ENCODE peak calls at places on chromosomes 6 and 20, in nine cellular contexts. S is fibroblast of the aortic adventitia; W is activated naive CD8-positive, alpha-beta T cell treated with anti-CD3 and anti-CD28 coated beads for 36 hours; R is glomerular endothelial cell; A is ovary; H is NCI-H774; C is anterior cingulate cortex; B is left lung; V is hippocampal formation. Q is an unnamed sample.

GRCh38 chr6:13541496-13541895 is 32.9 kb upstream of the SIRT5 start:
- DNase-seq in S (no peak), B (peak; percentile 61), R (no peak), V (no peak), W (no peak), C (no peak), H (no peak), A (no peak), Q (no peak)

GRCh38 chr6:133632206-133632605 is 256.7 kb upstream of the TCF21 start:
- DNase-seq in V (no peak), C (no peak), W (no peak), B (no peak), S (peak; percentile 68), R (no peak), A (no peak), H (no peak), Q (no peak)

GRCh38 chr6:33651947-33652346 is 30.8 kb downstream of the ITPR3 start:
- DNase-seq in S (no peak), R (no peak), B (peak; percentile 32), C (no peak), H (no peak), A (no peak), W (no peak), V (no peak), Q (no peak)

GRCh38 chr6:52981215-52981910 is 13.7 kb downstream of the GSTA4 start:
- DNase-seq in B (no peak), A (no peak), W (no peak), S (peak; percentile 11), V (no peak), R (no peak), H (no peak), C (no peak), Q (no peak)

GRCh38 chr6:137688230-137688971 is 178.7 kb upstream of the TNFAIP3 start:
- DNase-seq in W (no peak), H (no peak), C (no peak), A (no peak), S (no peak), R (no peak), B (no peak), V (no peak), Q (no peak)

GRCh38 chr6:18165746-18166145 is 10.5 kb downstream of the KDM1B start:
- DNase-seq in W (no peak), S (no peak), H (no peak), B (no peak), A (no peak), C (no peak), R (no peak), V (no peak), Q (no peak)

GRCh38 chr20:57709823-57710799 is at the start of gene PMEPA1:
- DNase-seq in R (no peak), H (peak; percentile 36), A (peak; percentile 95), S (peak; percentile 91), W (peak; percentile 94), B (peak; percentile 94), C (peak; percentile 83), V (peak; percentile 69), Q (peak; percentile 34)

GRCh38 chr6:147909645-147910044 is 401.2 kb downstream of the SAMD5 start:
- DNase-seq in C (no peak), H (no peak), W (no peak), V (no peak), A (no peak), R (no peak), S (no peak), B (no peak), Q (no peak)

GRCh38 chr20:30812739-30813411 is 444.6 kb upstream of the DEFB115 start:
- DNase-seq in B (no peak), W (no peak), R (no peak), V (no peak), C (no peak), H (no peak), S (no peak), A (no peak), Q (no peak)